ENCODE peak calls at places on chromosomes 16 and 17, in four cellular contexts. M is activated T-cell treated with anti-CD3 and anti-CD28 coated beads, Interleukin-2, amount 50 U/mL, for 72 hours; N is HTR-8/SVneo; Z is nephron progenitor cell. C is an unnamed sample.

GRCh38 chr17:82889496-82890338 is 49.9 kb upstream of the ZNF750 start:
- DNase-seq in N (no peak), M (no peak), Z (no peak), C (no peak)

GRCh38 chr17:33858682-33859081 is 396.4 kb upstream of the CCL2 start:
- DNase-seq in M (no peak), Z (no peak), N (no peak), C (no peak)

GRCh38 chr17:78915872-78916632 is 9.1 kb downstream of the TIMP2 start:
- DNase-seq in M (no peak), Z (no peak), N (no peak), C (no peak)

GRCh38 chr16:57590654-57591085 is 37.8 kb upstream of the ADGRG1 start:
- DNase-seq in N (peak), M (no peak), Z (no peak), C (no peak)

GRCh38 chr17:41625602-41626001 is 1.2 kb upstream of the KRT17 start:
- DNase-seq in N (no peak), M (no peak), Z (no peak), C (peak)

GRCh38 chr17:36730095-36730808 is 128.9 kb downstream of the MRM1 start:
- DNase-seq in N (no peak), M (no peak), Z (no peak), C (no peak)

GRCh38 chr17:76738468-76738850 is 540 bp downstream of the MFSD11 start:
- DNase-seq in M (no peak), N (no peak), Z (no peak), C (no peak)

GRCh38 chr17:50721194-50722010 is 2.0 kb downstream of the LUC7L3 start:
- DNase-seq in M (no peak), N (no peak), Z (no peak), C (no peak)

GRCh38 chr16:86880316-86881117 is 302.2 kb downstream of the FOXL1 start:
- DNase-seq in Z (no peak), M (no peak), N (no peak), C (no peak)

GRCh38 chr17:39244016-39244599 is 18.4 kb upstream of the STAC2 start:
- DNase-seq in M (no peak), Z (no peak), N (no peak), C (peak)

GRCh38 chr17:34981538-34982241 is 1.4 kb downstream of the LIG3 start:
- DNase-seq in Z (no peak), M (no peak), N (peak), C (no peak)

C was measured in Peyer's patch.